ENCODE peak calls at places on chromosomes 16 and 17, in nine cellular contexts. I, B, H, O, X, T, S, V and K are unnamed samples.

GRCh38 chr17:75937652-75938051 is 3.2 kb downstream of the FBF1 start:
- DNase-seq in V (no peak), O (no peak), T (no peak), H (no peak), S (no peak), B (no peak), I (no peak), X (no peak), K (no peak)

GRCh38 chr16:87323727-87324410 is 6.7 kb upstream of the C16orf95 start:
- DNase-seq in B (no peak), T (no peak), S (no peak), O (no peak), X (no peak), H (no peak), V (no peak), I (no peak), K (no peak)

GRCh38 chr16:47037746-47038458 is 64.4 kb upstream of the DNAJA2 start:
- DNase-seq in T (peak; percentile 93), H (peak; percentile 10), X (peak; percentile 94), O (no peak), I (peak; percentile 91), B (peak; percentile 92), V (peak; percentile 92), S (peak; percentile 89), K (peak; percentile 32)

GRCh38 chr17:1495265-1495664 is 2.8 kb upstream of the MYO1C start:
- DNase-seq in T (no peak), O (no peak), S (peak; percentile 17), B (no peak), I (peak; percentile 90), H (no peak), X (no peak), V (peak; percentile 70), K (no peak)

GRCh38 chr16:78184554-78185183 is 85.2 kb downstream of the WWOX start:
- DNase-seq in H (peak; percentile 52), B (no peak), X (no peak), V (no peak), I (no peak), S (no peak), O (no peak), T (no peak), K (peak; percentile 18)

GRCh38 chr16:29804455-29805231 is 1.7 kb upstream of the MAZ start:
- DNase-seq in H (no peak), S (peak; percentile 41), T (peak; percentile 9), B (peak; percentile 39), O (no peak), V (peak; percentile 67), I (peak; percentile 87), X (peak; percentile 55), K (no peak)

GRCh38 chr16:19846421-19846820 is 38.2 kb downstream of the GPRC5B start:
- DNase-seq in B (no peak), X (no peak), I (no peak), V (no peak), H (no peak), T (no peak), S (no peak), O (no peak), K (no peak)

GRCh38 chr17:72514888-72515287 is 394.1 kb downstream of the SOX9 start:
- DNase-seq in B (no peak), S (no peak), H (no peak), V (peak; percentile 53), T (no peak), X (no peak), O (no peak), I (no peak), K (peak; percentile 30)

GRCh38 chr17:65762973-65763372 is 201.5 kb upstream of the AXIN2 start:
- DNase-seq in O (no peak), B (no peak), T (no peak), H (no peak), X (no peak), I (no peak), V (no peak), S (no peak), K (no peak)

GRCh38 chr17:4939804-4940624 is at the start of the genes RNF167 and SLC25A11:
- DNase-seq in B (peak; percentile 96), V (peak; percentile 93), O (peak; percentile 99), S (peak; percentile 98), T (peak; percentile 93), X (peak; percentile 96), I (peak; percentile 99), H (peak; percentile 99), K (peak; percentile 99)

GRCh38 chr17:57288753-57289121 is 32.4 kb downstream of the MSI2 start:
- DNase-seq in X (no peak), T (no peak), O (no peak), H (no peak), S (no peak), V (no peak), B (no peak), I (no peak), K (no peak)

GRCh38 chr17:78734841-78735641 is 47.0 kb downstream of the CYTH1 start:
- DNase-seq in S (no peak), T (no peak), I (no peak), H (no peak), O (no peak), X (peak; percentile 59), V (no peak), B (no peak), K (no peak)

GRCh38 chr17:76467809-76468633 is 618 bp downstream of the AANAT start:
- DNase-seq in X (no peak), H (no peak), T (no peak), B (no peak), O (no peak), I (no peak), V (no peak), S (no peak), K (no peak)

GRCh38 chr16:15610369-15610871 is 32.5 kb downstream of the MARF1 start:
- DNase-seq in X (no peak), V (no peak), H (no peak), S (no peak), T (no peak), B (no peak), O (no peak), I (no peak), K (peak; percentile 7)

GRCh38 chr16:19479302-19479721 is 42.6 kb downstream of the GDE1 start:
- DNase-seq in I (no peak), S (no peak), O (no peak), H (no peak), V (no peak), B (no peak), T (no peak), X (no peak), K (no peak)

GRCh38 chr16:23068337-23068736 is 80.9 kb downstream of the USP31 start:
- DNase-seq in T (no peak), H (no peak), S (no peak), B (no peak), O (no peak), I (no peak), V (no peak), X (no peak), K (no peak)
- TF ChIP-seq CTCF in T (no peak), H (no peak), S (no peak), B (no peak), O (no peak), I (no peak), V (no peak), X (no peak), K (no peak)

GRCh38 chr17:36501963-36502362 is 15.5 kb downstream of the ZNHIT3 start:
- DNase-seq in V (no peak), X (no peak), B (no peak), S (no peak), O (no peak), T (no peak), I (peak; percentile 28), H (no peak), K (no peak)
- H3K36me3 ChIP-seq in V (peaks cover 77% of the 10 kb centered on the region), X (no peaks in the 10 kb centered on the region), B (peaks cover 44% of the 10 kb centered on the region), S (peaks cover 4% of the 10 kb centered on the region), O (peaks cover 40% of the 10 kb centered on the region), T (peaks cover 17% of the 10 kb centered on the region), I (peaks cover 23% of the 10 kb centered on the region), H (peaks cover 25% of the 10 kb centered on the region), K (peaks cover 52% of the 10 kb centered on the region)

GRCh38 chr17:63078707-63079106 is 112.7 kb downstream of the TANC2 start:
- DNase-seq in V (no peak), B (no peak), O (no peak), H (no peak), X (no peak), S (no peak), I (no peak), T (no peak), K (peak; percentile 30)

GRCh38 chr17:63086483-63087185 is 120.6 kb downstream of the TANC2 start:
- DNase-seq in I (no peak), B (no peak), T (no peak), X (no peak), S (no peak), O (no peak), H (no peak), V (no peak), K (peak; percentile 39)

GRCh38 chr17:63082273-63082861 is 116.3 kb downstream of the TANC2 start:
- DNase-seq in T (no peak), B (no peak), X (no peak), O (no peak), S (no peak), I (no peak), V (no peak), H (no peak), K (no peak)

GRCh38 chr17:63082952-63083351 is 116.9 kb downstream of the TANC2 start:
- DNase-seq in V (no peak), T (no peak), O (no peak), S (no peak), B (no peak), H (no peak), X (no peak), I (no peak), K (peak; percentile 39)
- TF ChIP-seq CTCF in V (no peak), T (no peak), O (no peak), S (no peak), B (no peak), H (no peak), X (no peak), I (no peak), K (no peak)

DNA sequence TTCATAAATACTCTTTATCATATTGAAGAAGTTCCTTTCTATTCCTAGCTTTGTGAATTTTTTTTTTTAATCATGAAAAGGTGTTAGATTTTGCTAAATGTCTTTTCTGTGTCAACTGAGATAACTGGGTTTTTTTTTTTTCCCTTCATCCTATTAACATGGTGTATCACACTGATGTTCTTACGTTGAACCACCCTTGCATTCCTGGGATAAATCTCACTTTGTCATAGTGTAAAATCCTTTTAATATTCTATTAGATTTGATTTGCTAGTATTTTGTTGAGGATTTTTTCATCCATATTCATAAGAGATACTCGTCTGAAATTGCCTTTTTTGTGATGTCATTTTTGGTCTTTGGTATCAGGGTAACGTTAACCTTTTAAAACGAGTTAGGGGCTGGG is 49.2 kb downstream of the CHCT1 start:
- DNase-seq in X (no peak), O (no peak), V (no peak), S (no peak), H (no peak), B (no peak), T (no peak), I (no peak), K (no peak)
- H3K36me3 ChIP-seq in X (no peaks in the 10 kb centered on the region), O (no peaks in the 10 kb centered on the region), V (peaks cover 10% of the 10 kb centered on the region), S (peaks cover 43% of the 10 kb centered on the region), H (no peaks in the 10 kb centered on the region), B (no peaks in the 10 kb centered on the region), T (no peaks in the 10 kb centered on the region), I (no peaks in the 10 kb centered on the region), K (no peaks in the 10 kb centered on the region)